ENCODE peak calls at places on chromosomes 12 and 14, in ten cellular contexts. K, X, C, Y, J, L, N, Q, P and W are unnamed samples.

GRCh38 chr14:90717916-90718315 is 98.3 kb downstream of the TTC7B start:
- DNase-seq in K (no peak), X (no peak), C (no peak), Y (no peak), J (peak; percentile 80), L (no peak), N (no peak), Q (no peak), P (no peak), W (no peak)

GRCh38 chr14:96362071-96362964 is 823 bp downstream of the ATG2B start:
- DNase-seq in K (peak; percentile 56), X (no peak), C (peak; percentile 63), Y (peak; percentile 81), J (no peak), L (no peak), N (no peak), Q (peak; percentile 60), P (no peak), W (peak; percentile 44)

GRCh38 chr14:64656986-64657385 is 47.2 kb upstream of the PLEKHG3 start:
- DNase-seq in K (peak; percentile 31), X (no peak), C (no peak), Y (no peak), J (no peak), L (peak; percentile 23), N (no peak), Q (no peak), P (no peak), W (no peak)

GRCh38 chr12:65526311-65526710 is 247.8 kb downstream of the MSRB3 start:
- DNase-seq in K (no peak), X (no peak), C (no peak), Y (no peak), J (no peak), L (no peak), N (no peak), Q (no peak), P (no peak), W (no peak)

GRCh38 chr14:85686908-85687307 is 157.0 kb downstream of the FLRT2 start:
- DNase-seq in K (no peak), X (no peak), C (no peak), Y (no peak), J (no peak), L (no peak), N (no peak), Q (no peak), P (no peak), W (no peak)

GRCh38 chr12:76462668-76463224 is 96.8 kb downstream of the OSBPL8 start:
- DNase-seq in K (no peak), X (no peak), C (no peak), Y (no peak), J (no peak), L (no peak), N (no peak), Q (no peak), P (no peak), W (no peak)

GRCh38 chr12:28424965-28425364 is 234.7 kb downstream of the CCDC91 start:
- DNase-seq in K (peak; percentile 14), X (no peak), C (no peak), Y (no peak), J (no peak), L (no peak), N (no peak), Q (no peak), P (no peak), W (peak; percentile 16)

GRCh38 chr14:104786091-104786586 is 9.4 kb downstream of the AKT1 start:
- DNase-seq in K (no peak), X (no peak), C (no peak), Y (no peak), J (no peak), L (no peak), N (peak; percentile 21), Q (no peak), P (no peak), W (no peak)

DNA sequence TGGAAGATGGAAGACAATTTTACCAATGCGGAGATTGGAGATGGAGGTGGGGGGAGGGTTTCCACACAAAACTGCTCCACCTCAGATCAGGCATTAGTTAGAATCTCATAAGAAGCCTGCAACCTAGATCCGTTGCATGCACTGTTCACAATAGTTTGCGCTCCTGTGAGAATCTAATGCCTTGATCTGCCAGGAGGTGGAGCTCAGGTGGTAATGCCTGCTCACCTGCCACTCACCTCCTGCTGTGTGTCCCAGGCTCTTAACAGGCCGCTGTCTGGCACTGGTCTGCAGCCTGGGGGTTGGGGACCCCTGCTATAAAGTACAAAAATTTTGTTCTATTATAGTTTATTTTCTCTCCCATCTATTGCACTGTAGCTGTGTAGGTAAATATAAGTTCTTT is 84.9 kb upstream of the FOXG1 start:
- DNase-seq in K (no peak), X (no peak), C (no peak), Y (no peak), J (no peak), L (no peak), N (no peak), Q (no peak), P (no peak), W (no peak)
- TF ChIP-seq CTCF in K (no peak), X (no peak), C (no peak), Y (no peak), J (no peak), L (no peak), N (no peak), Q (no peak), P (no peak), W (no peak)

GRCh38 chr12:112974904-112975303 is 3.4 kb upstream of the OAS2 start:
- DNase-seq in K (no peak), X (no peak), C (no peak), Y (no peak), J (no peak), L (no peak), N (no peak), Q (no peak), P (no peak), W (no peak)

GRCh38 chr12:112977139-112977538 is 1.2 kb upstream of the OAS2 start:
- DNase-seq in K (no peak), X (no peak), C (no peak), Y (no peak), J (no peak), L (no peak), N (no peak), Q (no peak), P (no peak), W (no peak)

GRCh38 chr12:112978163-112979081 is at the start of gene OAS2:
- DNase-seq in K (peak; percentile 70), X (no peak), C (no peak), Y (peak; percentile 61), J (peak; percentile 15), L (no peak), N (peak; percentile 23), Q (peak; percentile 89), P (no peak), W (peak; percentile 3)

GRCh38 chr12:112979281-112979680 is 962 bp downstream of the OAS2 start:
- DNase-seq in K (peak; percentile 22), X (no peak), C (no peak), Y (peak; percentile 30), J (no peak), L (no peak), N (no peak), Q (no peak), P (no peak), W (no peak)

GRCh38 chr12:112977641-112978040 is 678 bp upstream of the OAS2 start:
- DNase-seq in K (no peak), X (no peak), C (no peak), Y (no peak), J (no peak), L (no peak), N (no peak), Q (no peak), P (no peak), W (no peak)
- TF ChIP-seq CTCF in K (no peak), X (no peak), C (no peak), Y (no peak), J (no peak), L (no peak), N (no peak), Q (no peak), P (no peak), W (no peak)

GRCh38 chr14:102610968-102611811 is 18.7 kb downstream of the RCOR1 start:
- DNase-seq in K (no peak), X (no peak), C (no peak), Y (no peak), J (no peak), L (no peak), N (no peak), Q (no peak), P (no peak), W (no peak)
- TF ChIP-seq CTCF in K (no peak), X (no peak), C (no peak), Y (no peak), J (no peak), L (no peak), N (no peak), Q (no peak), P (no peak), W (no peak)

GRCh38 chr12:47772094-47772660 is 861 bp upstream of the SLC48A1 start:
- DNase-seq in K (no peak), X (no peak), C (no peak), Y (no peak), J (no peak), L (no peak), N (no peak), Q (no peak), P (no peak), W (no peak)

GRCh38 chr12:47772738-47773061 is 338 bp upstream of the SLC48A1 start:
- DNase-seq in K (no peak), X (no peak), C (no peak), Y (no peak), J (no peak), L (no peak), N (no peak), Q (no peak), P (no peak), W (no peak)

GRCh38 chr12:47773858-47774580 is 981 bp downstream of the SLC48A1 start:
- DNase-seq in K (no peak), X (no peak), C (no peak), Y (no peak), J (no peak), L (no peak), N (no peak), Q (no peak), P (no peak), W (no peak)

GRCh38 chr12:47774664-47775063 is 1.6 kb downstream of the SLC48A1 start:
- DNase-seq in K (no peak), X (no peak), C (no peak), Y (no peak), J (no peak), L (no peak), N (no peak), Q (no peak), P (no peak), W (no peak)

DNA sequence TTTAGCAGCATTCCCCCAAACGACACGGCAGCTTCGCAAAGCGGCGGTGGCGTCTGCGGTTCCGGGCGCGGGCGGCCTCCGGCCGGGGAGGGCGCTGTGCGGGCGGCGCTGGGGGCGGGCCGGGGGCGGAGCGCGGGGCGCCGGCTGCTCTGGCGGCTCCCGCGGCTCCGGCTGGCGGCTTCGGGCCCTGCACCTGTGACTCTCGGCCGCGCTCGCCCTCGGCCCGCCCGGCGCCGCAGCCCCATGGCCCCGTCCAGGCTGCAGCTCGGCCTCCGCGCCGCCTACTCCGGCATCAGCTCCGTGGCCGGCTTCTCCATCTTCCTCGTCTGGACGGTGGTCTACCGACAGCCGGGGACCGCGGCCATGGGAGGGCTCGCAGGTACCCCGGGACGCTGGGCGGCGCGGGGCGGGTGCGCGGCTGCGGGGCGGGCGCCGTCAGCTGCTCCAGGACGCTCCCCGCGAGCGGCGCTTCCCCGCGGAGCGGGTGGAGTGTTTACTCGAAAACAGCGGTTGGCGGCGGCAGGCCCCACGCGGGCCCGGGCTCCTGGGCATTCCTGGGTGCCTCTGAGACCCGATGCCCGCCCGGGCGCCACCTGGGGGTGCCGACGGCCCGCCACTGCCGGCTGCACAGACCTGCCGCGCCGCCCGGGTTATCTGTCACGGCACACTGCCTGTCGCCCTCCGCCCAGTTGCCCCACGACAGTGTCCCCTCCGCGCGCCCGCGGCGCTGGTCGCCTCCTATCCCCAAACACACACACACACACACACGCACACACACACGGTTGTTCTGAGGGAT is at the start of gene SLC48A1:
- DNase-seq in K (peak; percentile 82), X (peak; percentile 62), C (no peak), Y (peak; percentile 76), J (no peak), L (no peak), N (peak; percentile 83), Q (peak; percentile 91), P (peak; percentile 85), W (peak; percentile 62)
- TF ChIP-seq CTCF in K (no peak), X (peak; percentile 24), C (peak; percentile 37), Y (peak; percentile 17), J (peak; percentile 21), L (peak; percentile 37), N (peak; percentile 38), Q (peak; percentile 41), P (no peak), W (peak; percentile 29)